ENCODE peak calls at places on chromosomes 1 and 21, in ten cellular contexts. D, Y, N, S, E, J, K, B, I and R are unnamed samples.

GRCh38 chr1:24694380-24694843 is 50.8 kb upstream of the CLIC4 start:
- DNase-seq in D (no peak), Y (no peak), N (no peak), S (no peak), E (peak; percentile 71), J (no peak), K (no peak), B (peak; percentile 22), I (peak; percentile 86), R (peak; percentile 72)

GRCh38 chr1:52571783-52572182 is 18.9 kb upstream of the TUT4 start:
- DNase-seq in D (no peak), Y (no peak), N (no peak), S (no peak), E (no peak), J (peak; percentile 30), K (no peak), B (no peak), I (peak; percentile 27), R (no peak)

GRCh38 chr21:42379425-42380215 is 13.3 kb upstream of the TFF1 start:
- DNase-seq in D (no peak), Y (no peak), N (no peak), S (no peak), E (no peak), J (no peak), K (no peak), B (no peak), I (no peak), R (no peak)

GRCh38 chr21:45747802-45748445 is 104.4 kb downstream of the PCBP3 start:
- DNase-seq in D (no peak), Y (no peak), N (no peak), S (peak; percentile 22), E (no peak), J (no peak), K (no peak), B (no peak), I (peak; percentile 87), R (peak; percentile 32)

GRCh38 chr1:77031101-77031662 is 163.9 kb downstream of the ST6GALNAC5 start:
- DNase-seq in D (no peak), Y (no peak), N (peak; percentile 1), S (no peak), E (no peak), J (no peak), K (no peak), B (no peak), I (peak; percentile 62), R (no peak)

GRCh38 chr21:16588433-16588860 is 858.7 kb downstream of the USP25 start:
- DNase-seq in D (peak; percentile 32), Y (peak; percentile 64), N (no peak), S (peak; percentile 51), E (peak; percentile 46), J (peak; percentile 38), K (no peak), B (peak; percentile 83), I (peak; percentile 94), R (peak; percentile 84)

GRCh38 chr1:98119793-98120192 is 199.0 kb upstream of the DPYD start:
- DNase-seq in D (no peak), Y (no peak), N (no peak), S (no peak), E (no peak), J (no peak), K (no peak), B (no peak), I (peak; percentile 16), R (no peak)

GRCh38 chr21:24456358-24456757 is 1150.9 kb downstream of the MRPL39 start:
- DNase-seq in D (no peak), Y (no peak), N (no peak), S (no peak), E (no peak), J (no peak), K (no peak), B (no peak), I (no peak), R (no peak)

GRCh38 chr1:116359871-116360270 is 13.2 kb upstream of the ATP1A1 start:
- DNase-seq in D (no peak), Y (no peak), N (no peak), S (no peak), E (no peak), J (no peak), K (no peak), B (no peak), I (no peak), R (no peak)

GRCh38 chr1:218478336-218478735 is 133.2 kb downstream of the TGFB2 start:
- DNase-seq in D (no peak), Y (no peak), N (no peak), S (no peak), E (no peak), J (no peak), K (no peak), B (no peak), I (no peak), R (no peak)

GRCh38 chr1:84300501-84300900 is 1.0 kb upstream of the SAMD13 start:
- DNase-seq in D (no peak), Y (no peak), N (no peak), S (no peak), E (no peak), J (no peak), K (no peak), B (no peak), I (no peak), R (no peak)

GRCh38 chr1:71196685-71197084 is 115.8 kb upstream of the ZRANB2 start:
- DNase-seq in D (no peak), Y (no peak), N (peak; percentile 16), S (no peak), E (no peak), J (no peak), K (no peak), B (no peak), I (peak; percentile 56), R (no peak)

GRCh38 chr1:214933375-214933774 is 149.2 kb upstream of the KCNK2 start:
- DNase-seq in D (no peak), Y (no peak), N (no peak), S (no peak), E (no peak), J (no peak), K (no peak), B (no peak), I (peak; percentile 45), R (no peak)

GRCh38 chr1:114152211-114153050 is 1.2 kb downstream of the SYT6 start:
- DNase-seq in D (no peak), Y (no peak), N (peak; percentile 28), S (peak; percentile 10), E (peak; percentile 33), J (peak; percentile 40), K (no peak), B (no peak), I (peak; percentile 78), R (no peak)

GRCh38 chr1:199857103-199857502 is 170.4 kb upstream of the NR5A2 start:
- DNase-seq in D (no peak), Y (no peak), N (no peak), S (no peak), E (no peak), J (no peak), K (no peak), B (no peak), I (peak; percentile 41), R (no peak)

GRCh38 chr1:59815892-59816291 is 1.1 kb downstream of the HOOK1 start:
- DNase-seq in D (no peak), Y (no peak), N (no peak), S (no peak), E (no peak), J (no peak), K (no peak), B (no peak), I (peak; percentile 10), R (no peak)
- H3K4me3 ChIP-seq in D (peak overlapping the region; percentile 68), Y (no peak overlapping the region), N (no peak overlapping the region), S (no peak overlapping the region), E (peak overlapping the region; percentile 72), J (no peak overlapping the region), K (no peak overlapping the region), B (no peak overlapping the region), I (no peak overlapping the region), R (no peak overlapping the region)

GRCh38 chr1:42736152-42736551 is 3.9 kb downstream of the CLDN19 start:
- DNase-seq in D (peak; percentile 73), Y (no peak), N (no peak), S (no peak), E (no peak), J (no peak), K (no peak), B (no peak), I (peak; percentile 57), R (no peak)
- TF ChIP-seq CTCF in D (no peak), Y (no peak), N (peak; percentile 8), S (no peak), E (no peak), J (no peak), K (no peak), B (no peak), I (peak; percentile 39), R (no peak)

GRCh38 chr1:67682659-67683197 is 2.3 kb upstream of the GADD45A start:
- DNase-seq in D (no peak), Y (no peak), N (peak; percentile 59), S (no peak), E (no peak), J (no peak), K (no peak), B (no peak), I (peak; percentile 88), R (no peak)

GRCh38 chr1:67683736-67684525 is 1.1 kb upstream of the GADD45A start:
- DNase-seq in D (no peak), Y (no peak), N (peak; percentile 69), S (no peak), E (no peak), J (no peak), K (no peak), B (no peak), I (peak; percentile 62), R (no peak)

GRCh38 chr1:67685067-67685557 is at the start of gene GADD45A:
- DNase-seq in D (peak; percentile 99), Y (peak; percentile 99), N (peak; percentile 99), S (peak; percentile 99), E (peak; percentile 98), J (peak; percentile 99), K (peak; percentile 96), B (peak; percentile 99), I (peak; percentile 100), R (peak; percentile 99)

GRCh38 chr1:67684526-67685066 is 405 bp upstream of the GADD45A start:
- DNase-seq in D (no peak), Y (no peak), N (no peak), S (no peak), E (no peak), J (no peak), K (no peak), B (no peak), I (no peak), R (no peak)

DNA sequence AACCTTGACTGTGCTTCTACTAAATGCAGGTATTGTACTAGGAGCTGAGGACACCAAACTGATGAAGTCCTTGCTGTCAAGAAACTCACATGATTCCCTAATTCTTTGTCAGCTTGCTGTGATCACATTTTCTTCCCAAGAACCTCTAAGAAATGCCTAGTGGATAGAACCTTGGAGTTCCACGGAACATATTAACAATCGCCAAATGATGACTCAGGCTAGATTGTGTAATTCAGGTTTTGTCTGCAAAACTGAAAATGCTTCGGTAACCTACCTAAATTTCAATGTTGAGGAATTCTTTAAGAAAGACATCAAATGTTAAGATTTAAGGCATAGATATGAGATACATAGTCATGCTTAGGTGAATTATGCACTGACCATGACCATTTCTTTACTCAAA is 1.7 kb upstream of the GADD45A start:
- DNase-seq in D (no peak), Y (no peak), N (peak; percentile 56), S (no peak), E (no peak), J (no peak), K (no peak), B (no peak), I (peak; percentile 84), R (no peak)
- H3K4me3 ChIP-seq in D (no peak overlapping the region), Y (no peak overlapping the region), N (no peak overlapping the region), S (no peak overlapping the region), E (no peak overlapping the region), J (no peak overlapping the region), K (no peak overlapping the region), B (no peak overlapping the region), I (peak overlapping the region; percentile 22), R (no peak overlapping the region)

GRCh38 chr1:206909167-206909882 is 12.1 kb downstream of the IL24 start:
- DNase-seq in D (peak; percentile 84), Y (peak; percentile 69), N (no peak), S (peak; percentile 91), E (peak; percentile 48), J (peak; percentile 89), K (peak; percentile 60), B (peak; percentile 78), I (peak; percentile 45), R (no peak)
- TF ChIP-seq CTCF in D (no peak), Y (no peak), N (no peak), S (peak; percentile 11), E (no peak), J (no peak), K (no peak), B (no peak), I (no peak), R (no peak)